ENCODE peak calls at places on chromosomes 16 and 17, in nine cellular contexts. One of them, this sample, is unnamed.

GRCh38 chr17:8611135-8611534 is 19.4 kb downstream of the MYH10 start:
- DNase-seq in PC-9: no peak
- DNase-seq in endothelial cell of umbilical vein: peak; percentile 22
- DNase-seq in SK-N-SH: no peak
- DNase-seq in HepG2: no peak
- DNase-seq in K562: no peak
- DNase-seq in IMR-90: no peak
- DNase-seq in GM23338: no peak
- DNase-seq in astrocyte: no peak
- DNase-seq in this sample: peak; percentile 56

GRCh38 chr16:52584354-52584840 is 37.5 kb upstream of the TOX3 start:
- DNase-seq in SK-N-SH: no peak
- DNase-seq in K562: no peak
- DNase-seq in astrocyte: no peak
- DNase-seq in HepG2: no peak
- DNase-seq in endothelial cell of umbilical vein: no peak
- DNase-seq in GM23338: no peak
- DNase-seq in PC-9: no peak
- DNase-seq in IMR-90: no peak
- DNase-seq in this sample: no peak

GRCh38 chr17:13128676-13129075 is 110.8 kb upstream of the ELAC2 start:
- DNase-seq in astrocyte: no peak
- DNase-seq in IMR-90: no peak
- DNase-seq in K562: no peak
- DNase-seq in GM23338: no peak
- DNase-seq in PC-9: no peak
- DNase-seq in endothelial cell of umbilical vein: no peak
- DNase-seq in HepG2: no peak
- DNase-seq in SK-N-SH: no peak
- DNase-seq in this sample: no peak

GRCh38 chr17:62824290-62825135 is 16.4 kb upstream of the MARCHF10 start:
- DNase-seq in SK-N-SH: no peak
- DNase-seq in K562: no peak
- DNase-seq in IMR-90: peak; percentile 95
- DNase-seq in astrocyte: peak; percentile 99
- DNase-seq in GM23338: peak; percentile 89
- DNase-seq in endothelial cell of umbilical vein: no peak
- DNase-seq in PC-9: peak; percentile 70
- DNase-seq in HepG2: peak; percentile 49
- DNase-seq in this sample: peak; percentile 99

GRCh38 chr16:51982715-51983680 is 563.9 kb downstream of the TOX3 start:
- DNase-seq in GM23338: peak; percentile 89
- DNase-seq in astrocyte: peak; percentile 38
- DNase-seq in K562: peak; percentile 25
- DNase-seq in SK-N-SH: peak; percentile 48
- DNase-seq in IMR-90: peak; percentile 78
- DNase-seq in endothelial cell of umbilical vein: peak; percentile 28
- DNase-seq in PC-9: peak; percentile 19
- DNase-seq in HepG2: peak; percentile 67
- DNase-seq in this sample: peak; percentile 85

GRCh38 chr17:71914812-71915211 is 206.0 kb upstream of the SOX9 start:
- DNase-seq in SK-N-SH: no peak
- DNase-seq in K562: no peak
- DNase-seq in GM23338: no peak
- DNase-seq in IMR-90: no peak
- DNase-seq in HepG2: no peak
- DNase-seq in astrocyte: no peak
- DNase-seq in endothelial cell of umbilical vein: no peak
- DNase-seq in PC-9: no peak
- DNase-seq in this sample: no peak

GRCh38 chr17:42723636-42724035 is 21.2 kb downstream of the EZH1 start:
- DNase-seq in GM23338: no peak
- DNase-seq in endothelial cell of umbilical vein: no peak
- DNase-seq in astrocyte: no peak
- DNase-seq in PC-9: no peak
- DNase-seq in K562: no peak
- DNase-seq in IMR-90: no peak
- DNase-seq in SK-N-SH: no peak
- DNase-seq in HepG2: no peak
- DNase-seq in this sample: no peak

GRCh38 chr17:14050616-14051015 is 18.7 kb upstream of the COX10 start:
- DNase-seq in IMR-90: no peak
- DNase-seq in astrocyte: no peak
- DNase-seq in endothelial cell of umbilical vein: no peak
- DNase-seq in HepG2: no peak
- DNase-seq in K562: no peak
- DNase-seq in SK-N-SH: no peak
- DNase-seq in PC-9: no peak
- DNase-seq in GM23338: no peak
- DNase-seq in this sample: no peak

GRCh38 chr17:74790206-74791066 is 14.3 kb upstream of the NAT9 start:
- DNase-seq in PC-9: no peak
- DNase-seq in K562: no peak
- DNase-seq in IMR-90: no peak
- DNase-seq in endothelial cell of umbilical vein: no peak
- DNase-seq in GM23338: peak; percentile 22
- DNase-seq in SK-N-SH: no peak
- DNase-seq in astrocyte: no peak
- DNase-seq in HepG2: no peak
- DNase-seq in this sample: no peak

GRCh38 chr16:89722392-89723278 is 1.3 kb downstream of the ZNF276 start:
- DNase-seq in K562: no peak
- DNase-seq in IMR-90: peak; percentile 16
- DNase-seq in astrocyte: peak; percentile 60
- DNase-seq in PC-9: peak; percentile 82
- DNase-seq in GM23338: peak; percentile 60
- DNase-seq in HepG2: no peak
- DNase-seq in endothelial cell of umbilical vein: peak; percentile 50
- DNase-seq in SK-N-SH: no peak
- DNase-seq in this sample: peak; percentile 40

GRCh38 chr17:44086364-44087311 is 16.1 kb downstream of the G6PC3 start:
- DNase-seq in K562: peak; percentile 96
- DNase-seq in IMR-90: peak; percentile 98
- DNase-seq in SK-N-SH: peak; percentile 81
- DNase-seq in HepG2: peak; percentile 83
- DNase-seq in endothelial cell of umbilical vein: peak; percentile 50
- DNase-seq in PC-9: peak; percentile 58
- DNase-seq in GM23338: peak; percentile 52
- DNase-seq in astrocyte: peak; percentile 88
- DNase-seq in this sample: peak; percentile 85

GRCh38 chr16:4339909-4340308 is 11.2 kb downstream of the PAM16 start:
- DNase-seq in astrocyte: no peak
- DNase-seq in PC-9: no peak
- DNase-seq in K562: no peak
- DNase-seq in HepG2: no peak
- DNase-seq in SK-N-SH: peak; percentile 88
- DNase-seq in GM23338: no peak
- DNase-seq in IMR-90: peak; percentile 52
- DNase-seq in endothelial cell of umbilical vein: peak; percentile 64
- DNase-seq in this sample: peak; percentile 75

GRCh38 chr17:21289902-21290571 is 5.5 kb downstream of the MAP2K3 start:
- DNase-seq in endothelial cell of umbilical vein: no peak
- DNase-seq in SK-N-SH: peak; percentile 46
- DNase-seq in HepG2: no peak
- DNase-seq in GM23338: no peak
- DNase-seq in astrocyte: no peak
- DNase-seq in K562: no peak
- DNase-seq in IMR-90: no peak
- DNase-seq in PC-9: no peak
- DNase-seq in this sample: no peak

GRCh38 chr16:830871-831570 is 30.5 kb upstream of the GNG13 start:
- DNase-seq in SK-N-SH: no peak
- DNase-seq in GM23338: no peak
- DNase-seq in astrocyte: no peak
- DNase-seq in PC-9: no peak
- DNase-seq in endothelial cell of umbilical vein: no peak
- DNase-seq in HepG2: no peak
- DNase-seq in IMR-90: no peak
- DNase-seq in K562: no peak
- DNase-seq in this sample: no peak

GRCh38 chr16:11306381-11306780 is 25.3 kb upstream of the PRM1 start:
- DNase-seq in PC-9: no peak
- DNase-seq in endothelial cell of umbilical vein: no peak
- DNase-seq in GM23338: no peak
- DNase-seq in IMR-90: no peak
- DNase-seq in HepG2: no peak
- DNase-seq in SK-N-SH: no peak
- DNase-seq in K562: no peak
- DNase-seq in astrocyte: no peak
- DNase-seq in this sample: no peak

GRCh38 chr17:80860101-80860671 is 131.5 kb upstream of the CHMP6 start:
- DNase-seq in endothelial cell of umbilical vein: no peak
- DNase-seq in GM23338: no peak
- DNase-seq in HepG2: no peak
- DNase-seq in K562: no peak
- DNase-seq in SK-N-SH: no peak
- DNase-seq in PC-9: no peak
- DNase-seq in astrocyte: no peak
- DNase-seq in IMR-90: no peak
- DNase-seq in this sample: no peak

GRCh38 chr16:2226918-2227317 is 3.5 kb downstream of the E4F1 start:
- DNase-seq in HepG2: no peak
- DNase-seq in endothelial cell of umbilical vein: no peak
- DNase-seq in K562: no peak
- DNase-seq in astrocyte: no peak
- DNase-seq in SK-N-SH: no peak
- DNase-seq in IMR-90: no peak
- DNase-seq in PC-9: no peak
- DNase-seq in GM23338: no peak
- DNase-seq in this sample: no peak
- H4K20me1 ChIP-seq in HepG2: peaks cover 11% of the 10 kb centered on the region
- H4K20me1 ChIP-seq in endothelial cell of umbilical vein: no peaks in the 10 kb centered on the region
- H4K20me1 ChIP-seq in K562: peaks cover 11% of the 10 kb centered on the region
- H4K20me1 ChIP-seq in astrocyte: peaks cover 74% of the 10 kb centered on the region
- H4K20me1 ChIP-seq in SK-N-SH: peaks cover 30% of the 10 kb centered on the region
- H4K20me1 ChIP-seq in IMR-90: peaks cover 24% of the 10 kb centered on the region
- H4K20me1 ChIP-seq in PC-9: peaks cover 41% of the 10 kb centered on the region
- H4K20me1 ChIP-seq in GM23338: peaks cover 5% of the 10 kb centered on the region
- H4K20me1 ChIP-seq in this sample: no peaks in the 10 kb centered on the region

GRCh38 chr17:77420476-77420803 is 279.7 kb downstream of the SEC14L1 start:
- DNase-seq in PC-9: no peak
- DNase-seq in K562: no peak
- DNase-seq in astrocyte: no peak
- DNase-seq in SK-N-SH: peak; percentile 51
- DNase-seq in endothelial cell of umbilical vein: no peak
- DNase-seq in IMR-90: no peak
- DNase-seq in HepG2: no peak
- DNase-seq in GM23338: no peak
- DNase-seq in this sample: no peak
- H4K20me1 ChIP-seq in PC-9: peaks cover 44% of the 10 kb centered on the region
- H4K20me1 ChIP-seq in K562: peaks cover 55% of the 10 kb centered on the region
- H4K20me1 ChIP-seq in astrocyte: peaks cover 64% of the 10 kb centered on the region
- H4K20me1 ChIP-seq in SK-N-SH: peaks cover 18% of the 10 kb centered on the region
- H4K20me1 ChIP-seq in endothelial cell of umbilical vein: no peaks in the 10 kb centered on the region
- H4K20me1 ChIP-seq in IMR-90: peaks cover 77% of the 10 kb centered on the region
- H4K20me1 ChIP-seq in HepG2: peaks cover 74% of the 10 kb centered on the region
- H4K20me1 ChIP-seq in GM23338: peaks cover 5% of the 10 kb centered on the region
- H4K20me1 ChIP-seq in this sample: no peaks in the 10 kb centered on the region

DNA sequence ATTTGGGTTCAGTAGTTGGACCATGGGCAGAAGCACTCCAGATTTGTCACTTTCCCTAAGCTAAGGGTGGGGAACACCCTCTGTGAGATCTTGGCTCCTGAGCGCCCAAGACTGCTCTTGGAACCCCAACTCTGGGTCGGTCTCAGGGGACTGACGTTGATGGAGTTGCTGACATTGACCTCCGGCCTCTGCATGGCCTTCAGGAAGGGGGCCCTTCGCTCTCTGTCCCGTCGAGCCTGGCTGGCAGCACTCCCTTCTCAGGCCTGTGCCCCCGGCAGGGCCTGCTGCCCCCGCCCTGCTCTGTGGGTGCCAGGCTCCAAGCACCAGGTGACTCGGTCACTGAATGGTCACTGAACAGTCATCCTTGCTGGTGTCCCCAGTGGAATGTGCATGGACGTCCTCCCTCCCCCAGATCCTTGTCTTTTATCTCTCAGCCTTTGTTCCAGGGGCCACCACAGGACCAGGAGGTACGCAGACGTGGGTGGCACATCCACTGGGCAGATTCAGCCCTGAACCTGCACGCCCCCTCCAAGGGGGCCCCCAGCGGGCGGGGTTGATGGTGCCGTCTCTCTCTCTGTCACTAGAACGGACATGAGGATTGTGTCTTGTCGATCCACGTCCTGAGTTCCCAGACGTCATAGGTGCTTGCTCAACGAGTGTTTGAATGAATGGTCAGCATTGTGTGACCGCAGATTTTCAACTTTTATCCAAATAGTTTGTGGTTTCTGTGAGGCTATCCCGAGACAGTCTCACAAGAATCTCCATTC is 314.5 kb downstream of the SEC14L1 start:
- DNase-seq in SK-N-SH: no peak
- DNase-seq in GM23338: no peak
- DNase-seq in astrocyte: peak; percentile 99
- DNase-seq in HepG2: peak; percentile 69
- DNase-seq in K562: no peak
- DNase-seq in IMR-90: peak; percentile 96
- DNase-seq in PC-9: no peak
- DNase-seq in endothelial cell of umbilical vein: no peak
- DNase-seq in this sample: peak; percentile 83
- H4K20me1 ChIP-seq in SK-N-SH: peaks cover 81% of the 10 kb centered on the region
- H4K20me1 ChIP-seq in GM23338: peaks cover 13% of the 10 kb centered on the region
- H4K20me1 ChIP-seq in astrocyte: peaks cover 98% of the 10 kb centered on the region
- H4K20me1 ChIP-seq in HepG2: peaks cover 55% of the 10 kb centered on the region
- H4K20me1 ChIP-seq in K562: peaks cover 12% of the 10 kb centered on the region
- H4K20me1 ChIP-seq in IMR-90: peaks cover 100% of the 10 kb centered on the region
- H4K20me1 ChIP-seq in PC-9: peaks cover 36% of the 10 kb centered on the region
- H4K20me1 ChIP-seq in endothelial cell of umbilical vein: no peaks in the 10 kb centered on the region
- H4K20me1 ChIP-seq in this sample: peaks cover 2% of the 10 kb centered on the region

GRCh38 chr17:60522889-60523626 is 3.0 kb downstream of the APPBP2 start:
- DNase-seq in PC-9: no peak
- DNase-seq in IMR-90: no peak
- DNase-seq in endothelial cell of umbilical vein: no peak
- DNase-seq in SK-N-SH: no peak
- DNase-seq in K562: no peak
- DNase-seq in astrocyte: no peak
- DNase-seq in GM23338: no peak
- DNase-seq in HepG2: no peak
- DNase-seq in this sample: no peak

GRCh38 chr17:60523822-60524221 is 2.2 kb downstream of the APPBP2 start:
- DNase-seq in K562: no peak
- DNase-seq in endothelial cell of umbilical vein: peak; percentile 18
- DNase-seq in IMR-90: no peak
- DNase-seq in HepG2: no peak
- DNase-seq in SK-N-SH: no peak
- DNase-seq in GM23338: no peak
- DNase-seq in astrocyte: no peak
- DNase-seq in PC-9: no peak
- DNase-seq in this sample: no peak

GRCh38 chr17:60525347-60525623 is 757 bp downstream of the APPBP2 start:
- DNase-seq in astrocyte: peak; percentile 12
- DNase-seq in SK-N-SH: no peak
- DNase-seq in K562: no peak
- DNase-seq in GM23338: peak; percentile 16
- DNase-seq in HepG2: no peak
- DNase-seq in endothelial cell of umbilical vein: peak; percentile 50
- DNase-seq in IMR-90: peak; percentile 4
- DNase-seq in PC-9: no peak
- DNase-seq in this sample: peak; percentile 28

GRCh38 chr17:60525624-60526514 is at the start of gene APPBP2:
- DNase-seq in PC-9: peak; percentile 76
- DNase-seq in IMR-90: peak; percentile 85
- DNase-seq in HepG2: peak; percentile 83
- DNase-seq in endothelial cell of umbilical vein: peak; percentile 90
- DNase-seq in K562: peak; percentile 90
- DNase-seq in astrocyte: peak; percentile 68
- DNase-seq in SK-N-SH: peak; percentile 95
- DNase-seq in GM23338: peak; percentile 95
- DNase-seq in this sample: peak; percentile 87

GRCh38 chr17:60524463-60525346 is 1.3 kb downstream of the APPBP2 start:
- DNase-seq in endothelial cell of umbilical vein: peak; percentile 56
- DNase-seq in HepG2: no peak
- DNase-seq in IMR-90: peak; percentile 37
- DNase-seq in SK-N-SH: peak; percentile 25
- DNase-seq in GM23338: no peak
- DNase-seq in K562: no peak
- DNase-seq in astrocyte: peak; percentile 15
- DNase-seq in PC-9: no peak
- DNase-seq in this sample: peak; percentile 75
- H4K20me1 ChIP-seq in endothelial cell of umbilical vein: peaks cover 8% of the 10 kb centered on the region
- H4K20me1 ChIP-seq in HepG2: peaks cover 37% of the 10 kb centered on the region
- H4K20me1 ChIP-seq in IMR-90: peaks cover 56% of the 10 kb centered on the region
- H4K20me1 ChIP-seq in SK-N-SH: peaks cover 52% of the 10 kb centered on the region
- H4K20me1 ChIP-seq in GM23338: peaks cover 17% of the 10 kb centered on the region
- H4K20me1 ChIP-seq in K562: peaks cover 4% of the 10 kb centered on the region
- H4K20me1 ChIP-seq in astrocyte: peaks cover 57% of the 10 kb centered on the region
- H4K20me1 ChIP-seq in PC-9: peaks cover 27% of the 10 kb centered on the region
- H4K20me1 ChIP-seq in this sample: no peaks in the 10 kb centered on the region